ENCODE peak calls at places on chromosome X, in four cellular contexts. M, X, L and K are unnamed samples.
A peak's percentile ranks its signal among the peaks of the same experiment; 100 is the strongest.

GRCh38 chrX:49001521-49002090 is 458 bp downstream of the GRIPAP1 start:
- DNase-seq in L (no peak), X (peak; percentile 12), M (peak; percentile 21), K (peak; percentile 99)

GRCh38 chrX:31606796-31607195 is 535.0 kb upstream of the FTHL17 start:
- DNase-seq in X (no peak), L (no peak), M (no peak), K (no peak)

GRCh38 chrX:16239211-16239610 is 71.9 kb downstream of the MAGEB17 start:
- DNase-seq in M (no peak), X (no peak), L (no peak), K (no peak)

GRCh38 chrX:101230636-101231035 is 11.1 kb downstream of the DRP2 start:
- DNase-seq in M (no peak), L (no peak), X (no peak), K (no peak)

GRCh38 chrX:72142094-72142843 is 10.6 kb upstream of the RTL5 start:
- DNase-seq in M (no peak), X (no peak), L (no peak), K (peak; percentile 97)

GRCh38 chrX:53056292-53056691 is 7.7 kb downstream of the GPR173 start:
- DNase-seq in L (no peak), X (no peak), M (no peak), K (no peak)

GRCh38 chrX:9447906-9448305 is 17.0 kb upstream of the TBL1X start:
- DNase-seq in L (no peak), M (no peak), X (no peak), K (no peak)

GRCh38 chrX:12804655-12805054 is 13.4 kb downstream of the PRPS2 start:
- DNase-seq in M (no peak), L (no peak), X (no peak), K (no peak)